ENCODE peak calls at places on chromosomes 3 and 15, in six cellular contexts. Y, C, O, L, E and S are unnamed samples.

GRCh38 chr15:25787381-25787780 is 75.7 kb downstream of the ATP10A start:
- DNase-seq in Y (no peak), C (no peak), O (no peak), L (no peak), E (no peak), S (peak)

GRCh38 chr15:95284933-95285401 is 1045.5 kb upstream of the NR2F2 start:
- DNase-seq in E (peak), L (no peak), C (no peak), O (no peak), Y (no peak), S (no peak)

GRCh38 chr15:48541659-48542334 is 103.7 kb downstream of the FBN1 start:
- DNase-seq in L (no peak), Y (no peak), E (no peak), C (no peak), O (no peak), S (no peak)

GRCh38 chr3:188627652-188628051 is 473.7 kb downstream of the LPP start:
- DNase-seq in C (no peak), O (peak), E (no peak), Y (no peak), L (no peak), S (no peak)

GRCh38 chr3:26118165-26118564 is 328.3 kb downstream of the OXSM start:
- DNase-seq in L (no peak), C (peak), O (no peak), E (no peak), Y (no peak), S (no peak)

GRCh38 chr3:24296441-24297205 is 198.0 kb downstream of the THRB start:
- DNase-seq in Y (no peak), O (no peak), E (no peak), C (no peak), L (no peak), S (no peak)

GRCh38 chr3:58306662-58307286 is 454 bp downstream of the HTD2 start:
- DNase-seq in E (peak), Y (no peak), O (no peak), L (peak), C (peak), S (no peak)

GRCh38 chr15:42590619-42591237 is 15.3 kb downstream of the STARD9 start:
- DNase-seq in L (no peak), E (no peak), C (no peak), Y (no peak), O (no peak), S (no peak)

GRCh38 chr3:120177907-120178306 is 83.7 kb upstream of the GSK3B start:
- DNase-seq in E (no peak), Y (no peak), L (no peak), O (no peak), C (peak), S (no peak)

GRCh38 chr15:40358492-40359353 is 704 bp downstream of the DISP2 start:
- DNase-seq in Y (peak), C (peak), E (no peak), L (no peak), O (no peak), S (peak)

GRCh38 chr3:48215466-48215865 is 7.8 kb upstream of the CAMP start:
- DNase-seq in E (no peak), L (peak), Y (no peak), O (no peak), C (no peak), S (no peak)

GRCh38 chr15:39272901-39273300 is 308.0 kb upstream of the THBS1 start:
- DNase-seq in O (no peak), C (no peak), E (no peak), Y (no peak), L (no peak), S (no peak)

GRCh38 chr3:46979958-46980497 is 562 bp downstream of the NBEAL2 start:
- DNase-seq in E (no peak), O (no peak), Y (no peak), C (peak), L (no peak), S (peak)